ENCODE peak calls at places on chromosomes 7 and 10, in four cellular contexts. E is natural killer cell treated with Interleukin-12 subunit alpha and Interleukin-12 subunit beta and Interleukin-15 and Interleukin-18, amount 100 ng/mL, for 72 hours; R is frontal cortex; M is pancreas. A is an unnamed sample.

GRCh38 chr7:44325811-44326241 is 432 bp upstream of the CAMK2B start:
- DNase-seq in R (no peak), E (no peak), M (no peak), A (no peak)

GRCh38 chr10:3538291-3538849 is 246.6 kb downstream of the KLF6 start:
- DNase-seq in M (no peak), R (no peak), E (no peak), A (no peak)

GRCh38 chr10:97915761-97916160 is 66.1 kb downstream of the GOLGA7B start:
- DNase-seq in E (no peak), M (no peak), R (peak; percentile 56), A (no peak)

GRCh38 chr7:143448429-143448828 is 5.2 kb downstream of the TAS2R60 start:
- DNase-seq in M (no peak), E (no peak), R (no peak), A (no peak)

GRCh38 chr7:51261950-51262795 is 54.4 kb downstream of the COBL start:
- DNase-seq in M (no peak), R (no peak), E (no peak), A (peak; percentile 55)

GRCh38 chr7:128053023-128053422 is 21.8 kb upstream of the LRRC4 start:
- DNase-seq in M (no peak), R (no peak), E (no peak), A (no peak)

GRCh38 chr7:122260336-122260735 is 44.2 kb downstream of the FEZF1 start:
- DNase-seq in E (no peak), R (no peak), M (no peak), A (no peak)

GRCh38 chr7:828793-829561 is 3.3 kb upstream of the SUN1 start:
- DNase-seq in M (no peak), E (no peak), R (no peak), A (no peak)

GRCh38 chr7:103778929-103779328 is 210.5 kb downstream of the RELN start:
- DNase-seq in E (no peak), R (no peak), M (no peak), A (no peak)

GRCh38 chr10:5894873-5895272 is 4.8 kb downstream of the FBH1 start:
- DNase-seq in E (no peak), M (no peak), R (no peak), A (no peak)